ENCODE peak calls at places on chromosomes 2 and 18, in nine cellular contexts. E is breast epithelium, I is hepatocyte, S is endothelial cell of umbilical vein, W is psoas muscle, T is mammary epithelial cell, P is sigmoid colon, N is H7, F is aorta. G is an unnamed sample.

GRCh38 chr2:71545572-71546274 is 92.4 kb downstream of the DYSF start:
- DNase-seq in N (peak; percentile 93), F (peak; percentile 78), T (peak; percentile 30), S (peak; percentile 74), I (peak; percentile 82), E (peak; percentile 31), W (no peak), P (peak; percentile 70), G (peak; percentile 49)

GRCh38 chr2:51995293-51995692 is 963.4 kb upstream of the NRXN1 start:
- DNase-seq in F (no peak), I (no peak), W (no peak), P (no peak), S (peak; percentile 3), E (no peak), T (peak; percentile 1), N (no peak), G (no peak)

GRCh38 chr2:26615336-26616031 is 25.7 kb downstream of the CIB4 start:
- DNase-seq in E (no peak), S (no peak), P (peak; percentile 27), T (no peak), N (peak; percentile 86), W (no peak), I (no peak), F (no peak), G (peak; percentile 48)

GRCh38 chr18:21450913-21451312 is 149.6 kb downstream of the ESCO1 start:
- DNase-seq in F (no peak), N (no peak), W (no peak), I (no peak), S (peak; percentile 65), E (no peak), T (peak; percentile 56), P (no peak), G (no peak)

GRCh38 chr2:83462881-83463280 is 996.2 kb downstream of the SUCLG1 start:
- DNase-seq in T (no peak), I (no peak), N (no peak), W (no peak), F (no peak), E (no peak), S (no peak), P (no peak), G (no peak)

GRCh38 chr2:216680951-216681629 is 14.3 kb downstream of the IGFBP5 start:
- DNase-seq in T (no peak), N (no peak), E (no peak), W (no peak), I (no peak), S (no peak), F (peak; percentile 66), P (peak; percentile 70), G (no peak)

GRCh38 chr2:37506407-37507068 is 162.1 kb downstream of the QPCT start:
- DNase-seq in E (no peak), N (no peak), P (peak; percentile 64), I (peak; percentile 8), T (no peak), W (no peak), F (no peak), S (no peak), G (no peak)

GRCh38 chr2:197810023-197810422 is 5.6 kb downstream of the PLCL1 start:
- DNase-seq in N (no peak), T (no peak), S (no peak), E (no peak), W (no peak), I (no peak), F (no peak), P (no peak), G (no peak)

DNA sequence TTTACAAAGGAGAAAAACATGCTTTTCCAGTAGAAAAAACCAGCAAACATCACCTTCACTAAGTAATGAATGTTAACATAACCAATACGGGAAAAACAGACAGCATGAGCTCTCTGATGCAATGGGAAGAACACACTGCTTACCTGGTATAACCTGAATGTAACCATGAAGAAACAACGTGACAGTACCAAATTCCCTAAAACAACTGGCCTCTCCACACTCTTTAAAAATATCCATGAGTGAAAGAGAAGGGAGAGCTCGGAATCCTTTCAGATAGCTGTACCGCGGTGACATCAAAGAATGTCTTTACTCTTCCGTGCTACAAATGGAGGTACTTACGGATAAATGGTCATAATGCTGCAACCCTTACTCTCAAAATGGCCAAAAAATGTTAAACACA is 32.1 kb downstream of the SAP130 start:
- DNase-seq in E (no peak), S (no peak), I (no peak), F (no peak), T (no peak), P (no peak), N (no peak), W (no peak), G (no peak)
- H3K36me3 ChIP-seq in E (no peaks in the 10 kb centered on the region), S (peaks cover 31% of the 10 kb centered on the region), I (peaks cover 6% of the 10 kb centered on the region), F (peaks cover 10% of the 10 kb centered on the region), T (peaks cover 17% of the 10 kb centered on the region), P (peaks cover 91% of the 10 kb centered on the region), N (peaks cover 21% of the 10 kb centered on the region), W (peaks cover 98% of the 10 kb centered on the region), G (peaks cover 97% of the 10 kb centered on the region)

DNA sequence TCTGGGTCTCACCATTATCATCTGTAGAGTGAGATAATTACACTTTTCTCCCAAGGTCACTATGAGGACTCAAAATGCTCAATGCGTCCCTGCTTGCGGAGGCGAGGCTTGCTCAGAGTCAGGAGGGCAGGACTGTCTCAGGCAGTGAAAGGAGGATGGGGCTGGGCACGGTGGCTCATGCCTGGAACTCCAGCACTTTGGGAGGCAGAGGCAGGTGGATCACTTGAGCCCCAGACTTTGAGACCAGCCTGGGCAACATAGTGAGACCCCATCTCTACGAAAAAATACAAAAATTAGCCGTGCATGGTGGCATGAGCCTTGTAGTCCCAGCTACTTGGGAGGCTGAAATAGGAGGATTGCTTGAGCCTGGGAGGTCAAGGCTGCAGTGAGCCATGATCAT is 1.8 kb upstream of the KCNIP3 start:
- DNase-seq in W (no peak), S (no peak), N (no peak), F (no peak), T (no peak), P (no peak), E (no peak), I (no peak), G (no peak)
- H3K36me3 ChIP-seq in W (no peaks in the 10 kb centered on the region), S (no peaks in the 10 kb centered on the region), N (no peaks in the 10 kb centered on the region), F (no peaks in the 10 kb centered on the region), T (no peaks in the 10 kb centered on the region), P (no peaks in the 10 kb centered on the region), E (no peaks in the 10 kb centered on the region), I (no peaks in the 10 kb centered on the region), G (no peaks in the 10 kb centered on the region)

GRCh38 chr2:161177969-161178368 is 17.7 kb downstream of the TANK start:
- DNase-seq in P (no peak), F (no peak), W (no peak), T (no peak), E (no peak), S (no peak), I (no peak), N (no peak), G (no peak)
- H3K36me3 ChIP-seq in P (peaks cover 32% of the 10 kb centered on the region), F (no peaks in the 10 kb centered on the region), W (peaks cover 36% of the 10 kb centered on the region), T (peaks cover 15% of the 10 kb centered on the region), E (no peaks in the 10 kb centered on the region), S (peaks cover 13% of the 10 kb centered on the region), I (peaks cover 8% of the 10 kb centered on the region), N (no peaks in the 10 kb centered on the region), G (peaks cover 40% of the 10 kb centered on the region)

GRCh38 chr2:179773986-179774385 is 87.4 kb downstream of the ZNF385B start:
- DNase-seq in I (no peak), E (no peak), W (no peak), S (no peak), F (no peak), T (no peak), N (no peak), P (no peak), G (no peak)

GRCh38 chr2:179770029-179770428 is 91.4 kb downstream of the ZNF385B start:
- DNase-seq in N (no peak), E (no peak), I (no peak), P (no peak), W (no peak), T (no peak), S (no peak), F (no peak), G (no peak)

GRCh38 chr2:179769323-179769722 is 92.1 kb downstream of the ZNF385B start:
- DNase-seq in P (no peak), T (no peak), N (no peak), S (no peak), I (no peak), E (no peak), W (no peak), F (no peak), G (no peak)

GRCh38 chr2:179768765-179769164 is 92.6 kb downstream of the ZNF385B start:
- DNase-seq in I (peak; percentile 5), T (no peak), N (no peak), S (peak; percentile 75), F (no peak), W (no peak), P (no peak), E (no peak), G (no peak)

DNA sequence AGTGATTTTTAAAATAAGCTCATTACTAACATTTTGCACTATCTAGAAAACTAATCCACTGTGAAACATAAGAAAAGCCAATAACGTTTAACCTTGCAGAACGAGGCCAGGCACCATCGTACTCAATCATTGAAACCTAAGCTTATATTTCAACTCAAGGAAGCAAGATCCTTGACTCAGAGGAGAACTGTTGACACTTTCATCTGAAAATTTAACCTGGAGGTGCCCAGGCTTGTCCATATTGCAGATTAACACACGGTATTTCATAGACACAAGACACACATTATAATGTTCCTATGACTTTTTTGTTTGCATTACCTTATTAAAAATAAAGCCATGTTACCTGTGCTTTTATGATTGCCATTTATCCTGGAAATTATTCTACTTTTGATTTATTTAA is 89.6 kb downstream of the ZNF385B start:
- DNase-seq in I (no peak), W (no peak), E (no peak), P (no peak), S (no peak), T (peak; percentile 43), F (no peak), N (no peak), G (no peak)
- H3K36me3 ChIP-seq in I (no peaks in the 10 kb centered on the region), W (no peaks in the 10 kb centered on the region), E (no peaks in the 10 kb centered on the region), P (no peaks in the 10 kb centered on the region), S (no peaks in the 10 kb centered on the region), T (no peaks in the 10 kb centered on the region), F (no peaks in the 10 kb centered on the region), N (no peaks in the 10 kb centered on the region), G (no peaks in the 10 kb centered on the region)